ENCODE peak calls at places on chromosomes 3 and 15, in six cellular contexts. X is AG04450, F is HFF-Myc, H is cardiac fibroblast, P is fibroblast of villous mesenchyme, M is body of pancreas. Z is an unnamed sample.

GRCh38 chr3:40281995-40282394 is 27.5 kb upstream of the EIF1B start:
- DNase-seq in X (no peak), F (no peak), H (no peak), P (no peak), M (no peak), Z (no peak)

GRCh38 chr3:124993462-124993861 is 58.9 kb upstream of the MUC13 start:
- DNase-seq in X (no peak), F (no peak), H (peak), P (peak), M (no peak), Z (no peak)

GRCh38 chr3:112009670-112010069 is 10.9 kb downstream of the TAGLN3 start:
- DNase-seq in X (no peak), F (no peak), H (no peak), P (no peak), M (no peak), Z (no peak)

GRCh38 chr15:95884276-95884675 is 446.2 kb upstream of the NR2F2 start:
- DNase-seq in X (no peak), F (peak), H (no peak), P (peak), M (no peak), Z (no peak)

GRCh38 chr3:82410366-82410765 is 648.9 kb upstream of the GBE1 start:
- DNase-seq in X (no peak), F (no peak), H (no peak), P (no peak), M (peak), Z (no peak)

GRCh38 chr15:92429378-92430066 is 35.8 kb downstream of the ST8SIA2 start:
- DNase-seq in X (peak), F (peak), H (peak), P (peak), M (no peak), Z (peak)

GRCh38 chr3:33144433-33144832 is 30.6 kb downstream of the CRTAP start:
- DNase-seq in X (no peak), F (no peak), H (no peak), P (no peak), M (peak), Z (no peak)

GRCh38 chr15:101049856-101050646 is 130.9 kb downstream of the LRRK1 start:
- DNase-seq in X (no peak), F (no peak), H (no peak), P (peak), M (no peak), Z (no peak)

GRCh38 chr3:64612082-64612860 is 75.5 kb downstream of the ADAMTS9 start:
- DNase-seq in X (no peak), F (no peak), H (peak), P (peak), M (peak), Z (no peak)

GRCh38 chr3:54951405-54951804 is 23.5 kb upstream of the LRTM1 start:
- DNase-seq in X (peak), F (peak), H (peak), P (peak), M (peak), Z (peak)

GRCh38 chr3:99324854-99325253 is 313.5 kb upstream of the COL8A1 start:
- DNase-seq in X (no peak), F (no peak), H (no peak), P (no peak), M (no peak), Z (no peak)

GRCh38 chr3:111617912-111618601 is 22.9 kb upstream of the ZBED2 start:
- DNase-seq in X (no peak), F (no peak), H (no peak), P (no peak), M (no peak), Z (no peak)

GRCh38 chr3:196942915-196943277 is 568 bp upstream of the NCBP2 start:
- DNase-seq in X (no peak), F (no peak), H (peak), P (peak), M (no peak), Z (no peak)

GRCh38 chr15:50820808-50821382 is 55.4 kb upstream of the SPPL2A start:
- DNase-seq in X (no peak), F (no peak), H (no peak), P (no peak), M (no peak), Z (no peak)

GRCh38 chr3:151410891-151411559 is 26.5 kb upstream of the P2RY12 start:
- DNase-seq in X (no peak), F (no peak), H (peak), P (peak), M (no peak), Z (no peak)

GRCh38 chr15:67820992-67821783 is 4.1 kb upstream of the SKOR1 start:
- DNase-seq in X (no peak), F (no peak), H (peak), P (peak), M (peak), Z (no peak)

GRCh38 chr15:90782450-90782849 is 65.3 kb downstream of the BLM start:
- DNase-seq in X (no peak), F (no peak), H (no peak), P (no peak), M (no peak), Z (no peak)

GRCh38 chr3:178244653-178245384 is 291.4 kb upstream of the KCNMB2 start:
- DNase-seq in X (no peak), F (no peak), H (no peak), P (peak), M (no peak), Z (no peak)

GRCh38 chr3:11095932-11096265 is 58.4 kb upstream of the HRH1 start:
- DNase-seq in X (no peak), F (no peak), H (peak), P (peak), M (no peak), Z (peak)
- TF ChIP-seq CTCF in X (peak), F (peak), H (peak), P (peak), M (no peak), Z (peak)

GRCh38 chr3:69763458-69763857 is 24.2 kb downstream of the MITF start:
- DNase-seq in X (no peak), F (no peak), H (no peak), P (no peak), M (no peak), Z (no peak)
- H3K4me3 ChIP-seq in X (no peak), F (no peak), H (no peak), P (peak), M (no peak), Z (peak)

GRCh38 chr3:53680026-53680425 is 166.2 kb downstream of the CHDH start:
- DNase-seq in X (no peak), F (no peak), H (peak), P (no peak), M (peak), Z (no peak)

GRCh38 chr3:53674582-53674981 is 171.6 kb downstream of the CHDH start:
- DNase-seq in X (no peak), F (no peak), H (no peak), P (no peak), M (no peak), Z (no peak)

GRCh38 chr3:53675022-53675697 is 171.1 kb downstream of the CHDH start:
- DNase-seq in X (no peak), F (no peak), H (no peak), P (no peak), M (no peak), Z (no peak)

GRCh38 chr3:53675942-53676341 is 170.3 kb downstream of the CHDH start:
- DNase-seq in X (no peak), F (no peak), H (no peak), P (no peak), M (no peak), Z (no peak)

DNA sequence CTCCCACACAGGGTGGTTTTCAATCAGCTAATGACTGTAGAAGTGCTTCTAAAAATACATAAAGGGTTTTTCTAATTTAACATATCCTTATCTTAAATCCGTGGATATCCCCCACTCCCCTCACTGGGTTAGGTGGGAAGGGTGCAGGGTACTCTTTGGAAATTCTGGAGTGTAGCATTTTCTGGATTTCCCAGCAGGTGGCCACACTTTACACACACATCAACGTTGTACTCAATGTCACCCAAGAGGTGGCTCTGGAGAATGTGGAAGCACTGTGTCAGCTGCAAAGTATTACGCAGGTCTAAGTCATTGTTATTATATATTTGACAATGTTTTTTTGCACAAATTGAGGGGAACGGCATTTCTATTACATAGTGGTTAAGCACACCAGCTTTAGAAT is 168.8 kb downstream of the CHDH start:
- DNase-seq in X (no peak), F (no peak), H (no peak), P (no peak), M (peak), Z (no peak)
- TF ChIP-seq CTCF in X (no peak), F (no peak), H (no peak), P (no peak), M (no peak), Z (peak)

DNA sequence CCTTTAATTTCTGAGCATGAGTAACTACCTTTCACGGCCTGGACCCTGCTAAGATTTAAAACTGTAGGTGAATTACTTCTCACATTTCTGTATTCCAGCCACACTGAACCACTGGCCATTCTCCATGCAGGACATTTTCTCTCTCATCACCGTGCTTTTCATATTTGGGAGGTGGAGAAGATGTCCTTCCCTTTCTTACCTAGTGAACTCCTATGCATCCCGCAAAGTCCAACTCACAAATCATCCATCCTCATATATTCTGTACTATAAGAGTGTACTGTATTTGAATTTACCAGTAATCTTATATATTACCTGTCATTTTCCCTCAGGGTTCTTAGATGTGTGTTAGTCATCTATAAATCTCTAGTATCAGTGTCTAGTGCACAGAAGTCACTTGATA is 139.9 kb downstream of the ALDH1A2 start:
- DNase-seq in X (no peak), F (no peak), H (no peak), P (no peak), M (no peak), Z (no peak)
- H3K4me3 ChIP-seq in X (no peak), F (no peak), H (no peak), P (no peak), M (no peak), Z (no peak)

DNA sequence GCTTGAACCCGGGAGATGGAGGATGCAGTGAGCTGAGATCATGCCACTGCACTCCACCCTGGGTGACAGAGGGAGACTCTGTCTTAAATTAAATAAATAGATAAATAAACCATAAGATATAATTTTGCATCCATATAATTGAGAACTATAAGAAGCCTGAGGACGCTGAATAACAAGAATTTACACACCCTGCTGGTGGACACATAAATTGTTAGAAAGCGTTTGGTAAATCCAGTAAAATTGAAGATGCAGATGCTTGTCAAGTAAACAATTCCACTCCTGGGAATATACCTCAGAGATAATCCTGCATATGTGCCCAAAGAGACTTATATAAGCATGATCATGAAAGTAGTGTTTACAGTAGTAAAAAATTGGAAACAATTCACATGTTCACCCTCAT is 41.7 kb downstream of the TTC23 start:
- DNase-seq in X (no peak), F (no peak), H (no peak), P (no peak), M (no peak), Z (no peak)
- TF ChIP-seq CTCF in X (no peak), F (no peak), H (no peak), P (no peak), M (no peak), Z (no peak)

GRCh38 chr15:73633111-73633990 is at the start of gene NPTN:
- DNase-seq in X (peak), F (peak), H (peak), P (peak), M (peak), Z (no peak)

GRCh38 chr15:73630796-73631471 is 2.3 kb downstream of the NPTN start:
- DNase-seq in X (no peak), F (no peak), H (no peak), P (peak), M (no peak), Z (no peak)

GRCh38 chr15:73631915-73632669 is 1.1 kb downstream of the NPTN start:
- DNase-seq in X (no peak), F (no peak), H (peak), P (peak), M (peak), Z (no peak)

GRCh38 chr15:73632670-73633058 is 525 bp downstream of the NPTN start:
- DNase-seq in X (no peak), F (no peak), H (no peak), P (no peak), M (no peak), Z (no peak)

DNA sequence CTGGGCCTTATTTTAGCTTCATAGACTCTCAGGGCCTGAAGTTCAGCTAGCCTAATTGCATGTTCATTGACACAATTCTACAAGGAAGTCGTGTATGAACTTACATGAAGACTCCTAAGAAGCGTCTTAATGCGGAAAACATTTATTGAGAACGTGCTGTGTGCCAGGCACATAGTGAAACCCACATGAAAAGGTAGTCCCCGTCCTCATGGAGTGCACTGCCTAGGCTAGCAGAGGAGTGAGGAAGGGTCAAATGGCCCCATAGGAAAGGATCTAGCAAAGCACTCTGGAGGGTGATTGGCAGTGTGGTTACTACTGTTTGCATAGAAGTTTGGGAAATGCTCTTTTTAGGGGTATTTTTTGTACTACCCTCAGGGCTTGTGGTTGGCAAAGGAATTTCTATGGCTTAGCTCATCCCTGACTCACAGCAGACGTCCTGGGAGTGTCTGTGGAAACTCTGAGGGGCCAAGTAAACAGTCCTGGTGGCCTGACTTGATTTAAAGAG is 854 bp upstream of the NPTN start:
- DNase-seq in X (peak), F (peak), H (peak), P (peak), M (no peak), Z (peak)
- H3K4me3 ChIP-seq in X (peak), F (peak), H (peak), P (peak), M (no peak), Z (peak)

GRCh38 chr15:69344238-69344637 is 45.5 kb downstream of the PAQR5 start:
- DNase-seq in X (no peak), F (no peak), H (no peak), P (no peak), M (no peak), Z (no peak)
- TF ChIP-seq CTCF in X (no peak), F (no peak), H (no peak), P (no peak), M (no peak), Z (peak)

GRCh38 chr3:72816843-72817485 is 31.3 kb downstream of the SHQ1 start:
- DNase-seq in X (no peak), F (no peak), H (no peak), P (no peak), M (no peak), Z (no peak)
- H3K4me3 ChIP-seq in X (no peak), F (no peak), H (no peak), P (no peak), M (no peak), Z (no peak)

GRCh38 chr15:57635300-57635944 is 43.7 kb downstream of the MYZAP start:
- DNase-seq in X (no peak), F (no peak), H (no peak), P (no peak), M (peak), Z (no peak)
- TF ChIP-seq CTCF in X (no peak), F (no peak), H (no peak), P (no peak), M (no peak), Z (no peak)

DNA sequence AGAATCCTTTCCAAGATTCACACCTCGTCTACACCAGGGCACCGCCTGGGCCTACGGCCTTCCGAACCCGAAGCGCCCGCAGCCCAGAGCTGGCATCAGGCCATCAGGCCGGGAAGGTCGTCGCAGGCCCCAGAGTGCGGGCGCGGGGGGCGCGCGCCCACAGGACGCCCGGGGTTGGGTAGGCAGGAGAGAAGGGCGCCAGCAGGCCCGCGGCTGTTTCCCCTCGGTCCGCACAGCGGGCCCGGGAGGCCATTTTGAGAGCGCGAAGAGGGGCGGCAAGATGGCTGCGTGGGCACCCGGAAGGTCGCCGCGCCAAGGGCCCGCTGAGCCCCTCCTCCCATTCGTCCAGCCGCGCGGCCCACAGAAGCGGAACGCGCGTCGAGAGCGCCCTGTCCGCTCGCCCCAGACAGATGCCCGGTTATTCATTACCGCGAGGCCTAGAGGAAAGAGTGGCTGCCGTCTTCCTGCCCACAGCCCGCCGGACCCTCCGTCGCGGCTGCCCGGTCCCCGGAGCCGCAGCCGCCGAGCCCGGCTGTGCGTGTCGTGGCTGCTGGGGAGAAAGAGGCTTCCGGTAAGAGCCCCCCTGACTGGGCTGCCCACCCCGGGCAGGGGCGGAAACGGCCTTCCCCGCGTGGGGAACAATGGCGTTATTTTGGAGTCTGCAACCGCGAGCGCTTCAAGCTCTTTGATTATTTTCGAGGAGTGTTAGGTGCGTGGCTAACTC is 44.2 kb upstream of the POLG start:
- DNase-seq in X (no peak), F (no peak), H (no peak), P (no peak), M (no peak), Z (no peak)
- H3K4me3 ChIP-seq in X (no peak), F (no peak), H (no peak), P (no peak), M (no peak), Z (peak)

Z was measured in epithelial cell of proximal tubule.